ENCODE peak calls at places on chromosomes 1 and 21, in ten cellular contexts. K is Calu3; R is HFFc6; L is RWPE1; H is right atrium auricular region; W is anterior cingulate cortex; G is NCI-H1417; S is activated gamma-delta T cell treated with Interleukin-2 at 50 U/mL for 16 hours; T is activated CD8-positive, alpha-beta memory T cell treated with anti-CD3 and anti-CD28 coated beads, Interleukin-2, amount 10 ng/mL, durations not matched to agents 7 days and 5 days; D is T-cell. J is an unnamed sample.

GRCh38 chr1:95207223-95207935 is 26.6 kb upstream of the RWDD3 start:
- DNase-seq in K (no peak), R (no peak), L (no peak), H (no peak), W (no peak), G (no peak), S (no peak), T (no peak), D (no peak), J (no peak)

GRCh38 chr1:202589190-202589680 is 121.0 kb downstream of the SYT2 start:
- DNase-seq in K (peak), R (peak), L (peak), H (peak), W (no peak), G (no peak), S (no peak), T (no peak), D (no peak), J (no peak)

GRCh38 chr1:203765029-203765837 is at the start of gene LAX1:
- DNase-seq in K (no peak), R (no peak), L (no peak), H (no peak), W (no peak), G (no peak), S (peak), T (peak), D (peak), J (no peak)

GRCh38 chr1:231924183-231924582 is 297.6 kb downstream of the DISC1 start:
- DNase-seq in K (no peak), R (no peak), L (no peak), H (no peak), W (no peak), G (peak), S (no peak), T (no peak), D (no peak), J (no peak)

GRCh38 chr1:89339039-89339438 is 24.8 kb upstream of the GBP6 start:
- DNase-seq in K (no peak), R (no peak), L (no peak), H (no peak), W (no peak), G (no peak), S (no peak), T (no peak), D (no peak), J (no peak)

GRCh38 chr1:88697503-88697902 is 13.4 kb downstream of the PKN2 start:
- DNase-seq in K (no peak), R (peak), L (no peak), H (no peak), W (no peak), G (no peak), S (no peak), T (no peak), D (no peak), J (no peak)

GRCh38 chr1:5770981-5771765 is 221.1 kb downstream of the NPHP4 start:
- DNase-seq in K (no peak), R (no peak), L (no peak), H (no peak), W (no peak), G (no peak), S (no peak), T (no peak), D (no peak), J (no peak)

GRCh38 chr21:17343055-17343454 is 169.8 kb upstream of the CXADR start:
- DNase-seq in K (peak), R (no peak), L (peak), H (no peak), W (no peak), G (no peak), S (no peak), T (no peak), D (no peak), J (no peak)

GRCh38 chr1:17304155-17304826 is 3.7 kb upstream of the PADI4 start:
- DNase-seq in K (no peak), R (peak), L (peak), H (no peak), W (no peak), G (no peak), S (no peak), T (no peak), D (no peak), J (no peak)

GRCh38 chr1:88221396-88221795 is 462.7 kb upstream of the PKN2 start:
- DNase-seq in K (no peak), R (no peak), L (no peak), H (no peak), W (no peak), G (no peak), S (no peak), T (no peak), D (no peak), J (no peak)

GRCh38 chr1:59052194-59052593 is 244.7 kb upstream of the FGGY start:
- DNase-seq in K (no peak), R (no peak), L (no peak), H (no peak), W (no peak), G (no peak), S (no peak), T (no peak), D (no peak), J (no peak)

GRCh38 chr1:62407398-62408009 is 29.3 kb upstream of the USP1 start:
- DNase-seq in K (peak), R (peak), L (peak), H (no peak), W (no peak), G (peak), S (no peak), T (no peak), D (no peak), J (no peak)

GRCh38 chr1:72485786-72486185 is 203.4 kb upstream of the NEGR1 start:
- DNase-seq in K (no peak), R (no peak), L (no peak), H (no peak), W (no peak), G (no peak), S (no peak), T (no peak), D (no peak), J (no peak)

GRCh38 chr1:37682334-37682987 is 9.9 kb upstream of the CDCA8 start:
- DNase-seq in K (peak), R (peak), L (peak), H (peak), W (no peak), G (peak), S (peak), T (peak), D (peak), J (no peak)

GRCh38 chr1:112359961-112360767 is 35.9 kb upstream of the CTTNBP2NL start:
- DNase-seq in K (peak), R (peak), L (peak), H (peak), W (no peak), G (no peak), S (no peak), T (no peak), D (no peak), J (no peak)

GRCh38 chr1:23673086-23673813 is 18.4 kb upstream of the RPL11 start:
- DNase-seq in K (peak), R (peak), L (peak), H (no peak), W (no peak), G (no peak), S (no peak), T (peak), D (no peak), J (no peak)

GRCh38 chr21:45613396-45613795 is 30.1 kb upstream of the PCBP3 start:
- DNase-seq in K (no peak), R (no peak), L (no peak), H (no peak), W (no peak), G (no peak), S (no peak), T (no peak), D (no peak), J (no peak)

GRCh38 chr1:212586429-212587303 is 21.9 kb upstream of the ATF3 start:
- DNase-seq in K (no peak), R (no peak), L (no peak), H (no peak), W (no peak), G (no peak), S (no peak), T (peak), D (no peak), J (no peak)

GRCh38 chr21:39349211-39350093 is 564 bp upstream of the HMGN1 start:
- DNase-seq in K (peak), R (peak), L (peak), H (peak), W (peak), G (peak), S (peak), T (peak), D (peak), J (peak)

GRCh38 chr1:208149776-208150514 is 94.2 kb downstream of the PLXNA2 start:
- DNase-seq in K (peak), R (no peak), L (no peak), H (no peak), W (no peak), G (peak), S (no peak), T (no peak), D (no peak), J (no peak)

GRCh38 chr1:201713093-201713810 is 115.7 kb upstream of the IPO9 start:
- DNase-seq in K (peak), R (peak), L (peak), H (peak), W (no peak), G (no peak), S (no peak), T (no peak), D (no peak), J (peak)

GRCh38 chr1:147534386-147534785 is 6.9 kb upstream of the BCL9 start:
- DNase-seq in K (no peak), R (no peak), L (no peak), H (no peak), W (no peak), G (no peak), S (no peak), T (no peak), D (no peak), J (no peak)

GRCh38 chr1:89298461-89298860 is 25.8 kb upstream of the GBP5 start:
- DNase-seq in K (no peak), R (no peak), L (no peak), H (no peak), W (no peak), G (no peak), S (no peak), T (no peak), D (no peak), J (no peak)

GRCh38 chr1:173353346-173353745 is 123.8 kb upstream of the PRDX6 start:
- DNase-seq in K (no peak), R (no peak), L (no peak), H (no peak), W (no peak), G (no peak), S (no peak), T (no peak), D (no peak), J (no peak)

J was measured in SIG-M5.